ENCODE peak calls at places on chromosomes 3 and 15, in eight cellular contexts. T is cardiac fibroblast; V is NCI-H446; F is NCI-H2081; J is choroid plexus epithelial cell; D is left cardiac atrium; S is stimulated activated CD4-positive, alpha-beta T cell treated with anti-CD3 and anti-CD28 coated beads, Interleukin-15, amount 100 ng/mL, for 1 hour; N is globus pallidus. X is an unnamed sample.

GRCh38 chr3:36650271-36650671 is 114.1 kb downstream of the DCLK3 start:
- DNase-seq in N (no peak), D (no peak), J (peak), V (no peak), T (peak), S (no peak), F (no peak), X (no peak)

GRCh38 chr3:58839187-58839586 is 172.6 kb upstream of the FAM3D start:
- DNase-seq in S (no peak), F (no peak), J (no peak), D (no peak), N (no peak), T (no peak), V (no peak), X (no peak)

GRCh38 chr3:81485444-81485865 is 276.0 kb downstream of the GBE1 start:
- DNase-seq in D (no peak), F (no peak), N (peak), T (peak), V (peak), J (peak), S (no peak), X (peak)

GRCh38 chr15:45630958-45631691 is 3.7 kb upstream of the SQOR start:
- DNase-seq in F (no peak), N (no peak), D (peak), T (peak), V (no peak), J (peak), S (no peak), X (no peak)

GRCh38 chr3:42503957-42504333 is 1.5 kb downstream of the VIPR1 start:
- DNase-seq in V (no peak), T (no peak), J (no peak), S (no peak), N (no peak), D (no peak), F (no peak), X (no peak)

GRCh38 chr3:110886514-110886913 is 185.1 kb upstream of the NECTIN3 start:
- DNase-seq in T (no peak), D (no peak), J (no peak), S (no peak), V (no peak), N (no peak), F (no peak), X (no peak)

GRCh38 chr15:65805019-65805738 is 13.1 kb upstream of the DENND4A start:
- DNase-seq in S (no peak), V (no peak), N (no peak), J (peak), D (no peak), T (peak), F (no peak), X (no peak)

GRCh38 chr3:54960066-54960465 is 32.2 kb upstream of the LRTM1 start:
- DNase-seq in J (no peak), N (no peak), S (no peak), T (no peak), V (no peak), F (no peak), D (no peak), X (no peak)

GRCh38 chr3:45337839-45338470 is 50.4 kb upstream of the LARS2 start:
- DNase-seq in J (no peak), V (peak), D (no peak), F (no peak), S (no peak), N (no peak), T (no peak), X (no peak)

GRCh38 chr15:28994830-28995180 is 109.0 kb downstream of the APBA2 start:
- DNase-seq in T (no peak), N (peak), J (no peak), S (no peak), V (no peak), F (no peak), D (no peak), X (no peak)

GRCh38 chr3:142976621-142977398 is 13.3 kb upstream of the PAQR9 start:
- DNase-seq in J (peak), T (peak), N (peak), V (peak), D (peak), F (no peak), S (no peak), X (peak)

GRCh38 chr3:195356151-195357086 is 85.5 kb upstream of the XXYLT1 start:
- DNase-seq in F (no peak), T (peak), D (peak), N (peak), S (no peak), J (peak), V (no peak), X (no peak)

GRCh38 chr3:69090021-69090420 is 5.3 kb downstream of the ARL6IP5 start:
- DNase-seq in V (no peak), F (no peak), D (no peak), N (no peak), T (peak), J (peak), S (no peak), X (peak)

GRCh38 chr3:137845161-137845560 is 81.0 kb downstream of the SOX14 start:
- DNase-seq in J (no peak), F (no peak), D (no peak), T (no peak), V (no peak), S (no peak), N (no peak), X (no peak)

GRCh38 chr3:179929091-179929529 is 107.6 kb downstream of the PEX5L start:
- DNase-seq in S (no peak), N (peak), F (peak), J (peak), V (peak), T (peak), D (no peak), X (peak)

GRCh38 chr3:99869621-99870020 is 52.0 kb downstream of the CMSS1 start:
- DNase-seq in D (no peak), F (no peak), J (peak), N (no peak), S (no peak), T (no peak), V (no peak), X (no peak)

GRCh38 chr3:9301091-9301490 is 51.6 kb upstream of the SRGAP3 start:
- DNase-seq in N (no peak), V (no peak), D (no peak), T (no peak), J (no peak), S (no peak), F (no peak), X (no peak)

GRCh38 chr3:73404450-73404849 is 220.3 kb downstream of the PDZRN3 start:
- DNase-seq in J (peak), F (no peak), N (no peak), T (no peak), D (no peak), V (no peak), S (no peak), X (no peak)

GRCh38 chr3:123122525-123123315 is 55.9 kb downstream of the PDIA5 start:
- DNase-seq in N (no peak), D (no peak), S (no peak), V (peak), J (peak), T (peak), F (no peak), X (no peak)

X was measured in dermis microvascular lymphatic vessel endothelial cell.